ENCODE peak calls at places on chromosomes 7 and 10, in seven cellular contexts. R is DND-41, T is neural progenitor cell, Q is right atrium auricular region, M is right lobe of liver, B is heart right ventricle, H is adipocyte. C is an unnamed sample.

GRCh38 chr7:143375298-143376034 is 5.7 kb upstream of the ZYX start:
- DNase-seq in H (no peak), B (no peak), M (peak; percentile 47), R (peak; percentile 72), Q (no peak), T (no peak), C (no peak)

GRCh38 chr10:17250736-17251135 is 22.7 kb downstream of the VIM start:
- DNase-seq in T (no peak), M (no peak), R (no peak), H (no peak), B (no peak), Q (no peak), C (no peak)

GRCh38 chr7:125130173-125130572 is 200.5 kb upstream of the POT1 start:
- DNase-seq in Q (no peak), H (no peak), M (no peak), R (no peak), B (no peak), T (no peak), C (no peak)

GRCh38 chr7:78939669-78940068 is 513.8 kb downstream of the MAGI2 start:
- DNase-seq in R (no peak), H (no peak), Q (no peak), B (no peak), M (no peak), T (no peak), C (peak; percentile 23)

GRCh38 chr10:30185916-30186315 is 126.5 kb upstream of the JCAD start:
- DNase-seq in R (no peak), B (no peak), T (no peak), M (no peak), Q (no peak), H (peak; percentile 83), C (no peak)

GRCh38 chr7:121494531-121494930 is 98.4 kb upstream of the FAM3C start:
- DNase-seq in T (no peak), R (no peak), B (no peak), Q (no peak), M (no peak), H (peak; percentile 45), C (no peak)

GRCh38 chr7:121714559-121715303 is 158.2 kb upstream of the PTPRZ1 start:
- DNase-seq in Q (no peak), H (no peak), B (no peak), M (no peak), R (no peak), T (peak; percentile 44), C (no peak)

GRCh38 chr10:22386396-22386928 is 41.2 kb downstream of the SPAG6 start:
- DNase-seq in B (no peak), H (no peak), Q (no peak), R (no peak), M (no peak), T (no peak), C (no peak)

GRCh38 chr7:93646538-93646937 is 72.0 kb upstream of the CALCR start:
- DNase-seq in M (no peak), B (no peak), R (no peak), T (peak; percentile 14), Q (no peak), H (no peak), C (no peak)

GRCh38 chr10:122692744-122693143 is 6.9 kb downstream of the C10orf120 start:
- DNase-seq in T (no peak), M (no peak), Q (no peak), B (no peak), H (no peak), R (no peak), C (no peak)

GRCh38 chr10:123009105-123009805 is 449 bp downstream of the ACADSB start:
- DNase-seq in Q (peak; percentile 61), M (peak; percentile 60), B (peak; percentile 17), H (peak; percentile 41), R (peak; percentile 20), T (peak; percentile 51), C (peak; percentile 4)

GRCh38 chr7:48376263-48376662 is 205.0 kb downstream of the ABCA13 start:
- DNase-seq in Q (no peak), H (peak; percentile 0), R (no peak), M (no peak), T (no peak), B (no peak), C (no peak)

GRCh38 chr7:158682456-158682855 is 22.1 kb downstream of the NCAPG2 start:
- DNase-seq in B (no peak), R (no peak), Q (no peak), M (no peak), H (no peak), T (no peak), C (no peak)

GRCh38 chr7:158683541-158683940 is 21.1 kb downstream of the NCAPG2 start:
- DNase-seq in Q (no peak), T (no peak), H (no peak), R (no peak), M (no peak), B (no peak), C (no peak)

GRCh38 chr7:158676898-158677297 is 27.7 kb downstream of the NCAPG2 start:
- DNase-seq in R (no peak), H (no peak), B (no peak), Q (no peak), M (no peak), T (no peak), C (no peak)

GRCh38 chr7:158684329-158684728 is 20.3 kb downstream of the NCAPG2 start:
- DNase-seq in M (no peak), T (no peak), H (peak; percentile 75), R (no peak), Q (no peak), B (no peak), C (no peak)

DNA sequence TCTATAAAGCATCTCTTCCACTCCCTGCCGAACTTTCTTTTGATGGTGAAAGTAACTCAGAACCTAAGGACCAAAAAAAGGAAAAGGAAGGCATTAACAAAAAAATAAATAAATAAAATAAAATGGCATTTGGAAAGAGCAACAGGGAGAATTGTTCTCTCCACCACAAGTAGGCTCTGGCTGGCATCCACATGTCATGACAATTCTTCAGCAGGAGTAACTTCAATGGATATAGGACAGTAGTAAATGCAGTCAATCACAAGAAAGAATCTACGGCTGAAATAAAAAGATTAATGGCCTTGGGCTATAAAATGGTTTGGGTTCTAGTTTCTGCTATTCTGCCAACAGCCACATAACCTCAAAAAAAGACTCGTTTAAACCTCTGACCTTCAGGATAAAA is 23.9 kb downstream of the NCAPG2 start:
- DNase-seq in R (no peak), M (no peak), T (no peak), B (no peak), Q (no peak), H (peak; percentile 52), C (no peak)
- H3K36me3 ChIP-seq in R (peaks cover 94% of the 10 kb centered on the region), M (no peaks in the 10 kb centered on the region), T (peaks cover 12% of the 10 kb centered on the region), B (peaks cover 56% of the 10 kb centered on the region), Q (peaks cover 4% of the 10 kb centered on the region), H (no peaks in the 10 kb centered on the region), C (peaks cover 17% of the 10 kb centered on the region)

DNA sequence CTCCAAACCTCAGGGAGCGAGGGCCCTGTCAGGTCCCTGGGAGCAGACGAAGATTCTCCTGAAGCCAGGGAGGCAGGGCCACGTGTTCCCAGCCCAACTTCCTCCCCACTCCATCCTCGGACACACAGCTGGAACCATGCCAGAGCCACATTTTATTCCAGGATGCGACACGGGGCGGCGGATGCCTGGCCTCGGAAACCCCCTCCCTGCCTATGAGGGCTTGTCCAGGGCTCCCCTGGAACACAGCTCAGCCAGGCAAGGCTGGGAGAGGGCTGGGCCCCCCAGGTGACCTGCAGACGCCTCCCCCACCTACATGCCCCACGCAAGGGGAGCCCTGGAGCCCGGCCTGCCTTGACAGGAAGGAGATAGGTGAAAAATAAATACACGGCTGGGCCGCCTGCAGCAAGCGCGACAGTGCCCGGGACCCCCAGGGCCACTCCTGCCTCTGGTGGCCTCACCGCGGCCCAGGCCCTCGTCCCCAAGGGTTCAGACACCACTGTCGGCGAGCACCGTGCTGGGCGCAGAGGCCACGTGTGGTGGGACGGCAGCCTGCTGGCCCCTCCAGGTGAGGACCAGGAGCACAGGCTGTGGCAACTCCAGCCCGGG is 21.5 kb downstream of the GET4 start:
- DNase-seq in R (no peak), H (no peak), T (no peak), Q (no peak), M (no peak), B (peak; percentile 80), C (no peak)
- H3K36me3 ChIP-seq in R (peaks cover 51% of the 10 kb centered on the region), H (peaks cover 36% of the 10 kb centered on the region), T (no peaks in the 10 kb centered on the region), Q (peaks cover 47% of the 10 kb centered on the region), M (no peaks in the 10 kb centered on the region), B (peaks cover 40% of the 10 kb centered on the region), C (no peaks in the 10 kb centered on the region)

GRCh38 chr7:89681448-89681847 is 472.8 kb upstream of the STEAP1 start:
- DNase-seq in T (no peak), M (no peak), Q (no peak), B (no peak), H (no peak), R (no peak), C (peak; percentile 1)

GRCh38 chr7:89685287-89685686 is 469.0 kb upstream of the STEAP1 start:
- DNase-seq in R (no peak), Q (no peak), M (no peak), T (no peak), H (no peak), B (no peak), C (no peak)

DNA sequence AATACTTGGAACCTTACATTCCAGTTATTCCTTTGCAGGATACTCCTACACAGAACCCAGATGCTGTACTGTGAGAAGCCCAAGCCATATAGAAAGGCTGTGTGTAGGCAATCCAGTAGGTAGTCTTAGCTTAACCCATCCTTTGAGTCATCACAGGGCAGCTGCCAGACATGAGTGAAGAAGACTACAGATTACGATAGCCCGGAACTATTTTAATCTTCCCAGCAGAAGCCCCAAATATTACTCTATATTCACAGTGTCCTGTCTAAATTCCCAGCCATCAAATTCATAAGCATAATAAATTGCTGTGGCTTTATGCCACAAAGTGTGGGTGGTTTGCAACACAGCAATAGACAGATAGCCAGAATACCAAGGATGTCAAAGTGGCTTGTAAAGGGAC is 474.1 kb upstream of the STEAP1 start:
- DNase-seq in R (no peak), Q (no peak), H (no peak), T (no peak), M (no peak), B (no peak), C (peak; percentile 78)
- H3K36me3 ChIP-seq in R (no peaks in the 10 kb centered on the region), Q (no peaks in the 10 kb centered on the region), H (no peaks in the 10 kb centered on the region), T (no peaks in the 10 kb centered on the region), M (no peaks in the 10 kb centered on the region), B (no peaks in the 10 kb centered on the region), C (no peaks in the 10 kb centered on the region)

GRCh38 chr10:99394761-99395386 is 35.5 kb downstream of the GOT1 start:
- DNase-seq in B (no peak), Q (peak; percentile 46), M (no peak), T (no peak), R (no peak), H (no peak), C (no peak)

GRCh38 chr10:99395750-99396445 is 34.5 kb downstream of the GOT1 start:
- DNase-seq in M (peak; percentile 74), Q (peak; percentile 43), T (no peak), R (peak; percentile 12), B (no peak), H (peak; percentile 52), C (peak; percentile 65)

GRCh38 chr10:99403674-99404073 is 26.8 kb downstream of the GOT1 start:
- DNase-seq in H (no peak), R (no peak), M (no peak), Q (no peak), B (no peak), T (no peak), C (no peak)

GRCh38 chr10:99396471-99396870 is 34.0 kb downstream of the GOT1 start:
- DNase-seq in R (no peak), T (no peak), Q (peak; percentile 21), B (no peak), M (no peak), H (peak; percentile 28), C (no peak)

DNA sequence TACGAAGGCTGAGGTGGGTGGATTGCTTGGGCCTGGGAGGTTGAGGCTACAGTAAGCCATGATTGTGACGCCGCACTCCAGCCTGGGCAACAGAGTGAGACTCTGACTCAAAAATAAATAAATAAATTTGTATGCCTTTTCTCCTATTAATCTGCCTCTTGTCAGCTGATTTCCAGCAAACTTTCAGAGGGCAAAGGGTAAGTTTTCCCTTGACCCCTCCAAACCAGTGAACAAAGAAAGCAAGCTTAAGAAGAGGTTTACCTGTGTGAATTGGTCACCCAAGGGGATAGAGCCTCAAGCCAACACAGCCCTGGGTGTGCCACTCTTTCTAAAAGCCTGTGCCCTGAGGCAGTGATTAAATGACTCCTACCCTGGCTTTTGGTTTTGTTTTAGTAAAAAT is 30.8 kb downstream of the GOT1 start:
- DNase-seq in Q (no peak), T (no peak), H (no peak), R (no peak), M (no peak), B (no peak), C (no peak)
- H3K36me3 ChIP-seq in Q (peaks cover 94% of the 10 kb centered on the region), T (no peaks in the 10 kb centered on the region), H (peaks cover 73% of the 10 kb centered on the region), R (peaks cover 64% of the 10 kb centered on the region), M (peaks cover 9% of the 10 kb centered on the region), B (peaks cover 98% of the 10 kb centered on the region), C (peaks cover 21% of the 10 kb centered on the region)